ENCODE peak calls at places on chromosomes 12 and 14, in six cellular contexts. Q, X, C, K, O and A are unnamed samples.

GRCh38 chr12:102910792-102911191 is 6.3 kb downstream of the PAH start:
- DNase-seq in Q (no peak), X (no peak), C (no peak), K (no peak), O (no peak), A (no peak)

GRCh38 chr12:94208433-94208921 is 60.1 kb downstream of the PLXNC1 start:
- DNase-seq in Q (no peak), X (no peak), C (no peak), K (no peak), O (no peak), A (peak; percentile 3)

GRCh38 chr12:990308-990648 is 745 bp upstream of the ERC1 start:
- DNase-seq in Q (no peak), X (peak; percentile 27), C (peak; percentile 91), K (peak; percentile 59), O (peak; percentile 22), A (peak; percentile 31)

GRCh38 chr12:80178846-80179245 is 79.5 kb downstream of the OTOGL start:
- DNase-seq in Q (no peak), X (no peak), C (no peak), K (no peak), O (no peak), A (no peak)

GRCh38 chr14:54564799-54565235 is 2.1 kb upstream of the SAMD4A start:
- DNase-seq in Q (no peak), X (no peak), C (no peak), K (no peak), O (no peak), A (peak; percentile 23)

GRCh38 chr12:13192719-13193118 is 3.8 kb upstream of the EMP1 start:
- DNase-seq in Q (no peak), X (no peak), C (peak; percentile 78), K (no peak), O (no peak), A (no peak)

GRCh38 chr12:114671664-114672476 is 12.1 kb downstream of the TBX3 start:
- DNase-seq in Q (no peak), X (no peak), C (no peak), K (peak; percentile 56), O (no peak), A (no peak)

GRCh38 chr14:81447018-81447770 is 47.1 kb upstream of the STON2 start:
- DNase-seq in Q (no peak), X (no peak), C (no peak), K (no peak), O (no peak), A (no peak)

GRCh38 chr12:50224026-50224692 is 57.0 kb upstream of the CERS5 start:
- DNase-seq in Q (no peak), X (peak; percentile 24), C (no peak), K (no peak), O (peak; percentile 25), A (peak; percentile 11)

GRCh38 chr12:124379938-124380754 is 85.3 kb downstream of the RFLNA start:
- DNase-seq in Q (peak; percentile 75), X (no peak), C (peak; percentile 94), K (no peak), O (no peak), A (no peak)

GRCh38 chr12:47904647-47905312 is at the start of gene VDR:
- DNase-seq in Q (peak; percentile 62), X (peak; percentile 64), C (peak; percentile 95), K (peak; percentile 78), O (peak; percentile 57), A (peak; percentile 30)

GRCh38 chr12:113796852-113797534 is 169.1 kb downstream of the RBM19 start:
- DNase-seq in Q (no peak), X (no peak), C (no peak), K (no peak), O (no peak), A (no peak)